ENCODE peak calls at places on chromosomes 11 and 22, in nine cellular contexts. L is progenitor cell of endocrine pancreas, B is WERI-Rb-1, K is epithelial cell of esophagus, O is GM10248, H is psoas muscle, S is fibroblast of pulmonary artery, Q is SK-N-SH, V is neural progenitor cell. Z is an unnamed sample.
A peak's percentile ranks its signal among the peaks of the same experiment; 100 is the strongest.

GRCh38 chr11:19160839-19161238 is 40.9 kb downstream of the CSRP3 start:
- DNase-seq in O (no peak), B (no peak), S (peak; percentile 7), V (no peak), L (no peak), H (no peak), Q (no peak), K (peak; percentile 19), Z (no peak)

GRCh38 chr22:23608583-23608982 is 23.5 kb downstream of the DRICH1 start:
- DNase-seq in K (no peak), Q (no peak), H (no peak), V (peak; percentile 88), O (no peak), B (peak; percentile 71), L (peak; percentile 43), S (peak; percentile 29), Z (no peak)

GRCh38 chr22:36862251-36863242 is 1.7 kb downstream of the NCF4 start:
- DNase-seq in Q (no peak), V (no peak), H (no peak), K (no peak), S (no peak), O (peak; percentile 61), B (no peak), L (no peak), Z (peak; percentile 48)

GRCh38 chr11:28815110-28815509 is 706.9 kb downstream of the METTL15 start:
- DNase-seq in K (peak; percentile 67), B (no peak), Q (no peak), V (no peak), H (no peak), L (no peak), S (no peak), O (no peak), Z (no peak)

GRCh38 chr11:42770444-42771065 is 541.2 kb upstream of the API5 start:
- DNase-seq in O (peak; percentile 20), K (peak; percentile 35), B (peak; percentile 12), V (peak; percentile 56), S (peak; percentile 30), Q (peak; percentile 17), L (no peak), H (no peak), Z (peak; percentile 28)

GRCh38 chr22:26852176-26852575 is 194.8 kb downstream of the MIAT start:
- DNase-seq in L (peak; percentile 72), H (no peak), K (no peak), B (peak; percentile 29), V (peak; percentile 72), Q (no peak), S (no peak), O (no peak), Z (no peak)

GRCh38 chr11:11476971-11477645 is 124.1 kb upstream of the CSNK2A3 start:
- DNase-seq in S (no peak), O (no peak), L (no peak), B (no peak), Q (no peak), V (no peak), K (peak; percentile 62), H (no peak), Z (no peak)

GRCh38 chr22:23072911-23073491 is 2.7 kb downstream of the GNAZ start:
- DNase-seq in H (peak; percentile 20), L (no peak), K (peak; percentile 32), V (no peak), Q (no peak), B (no peak), O (no peak), S (no peak), Z (no peak)

GRCh38 chr11:61893981-61894380 is 2.6 kb upstream of the FADS3 start:
- DNase-seq in K (no peak), B (no peak), O (no peak), L (no peak), V (no peak), Q (no peak), H (no peak), S (peak; percentile 94), Z (no peak)

DNA sequence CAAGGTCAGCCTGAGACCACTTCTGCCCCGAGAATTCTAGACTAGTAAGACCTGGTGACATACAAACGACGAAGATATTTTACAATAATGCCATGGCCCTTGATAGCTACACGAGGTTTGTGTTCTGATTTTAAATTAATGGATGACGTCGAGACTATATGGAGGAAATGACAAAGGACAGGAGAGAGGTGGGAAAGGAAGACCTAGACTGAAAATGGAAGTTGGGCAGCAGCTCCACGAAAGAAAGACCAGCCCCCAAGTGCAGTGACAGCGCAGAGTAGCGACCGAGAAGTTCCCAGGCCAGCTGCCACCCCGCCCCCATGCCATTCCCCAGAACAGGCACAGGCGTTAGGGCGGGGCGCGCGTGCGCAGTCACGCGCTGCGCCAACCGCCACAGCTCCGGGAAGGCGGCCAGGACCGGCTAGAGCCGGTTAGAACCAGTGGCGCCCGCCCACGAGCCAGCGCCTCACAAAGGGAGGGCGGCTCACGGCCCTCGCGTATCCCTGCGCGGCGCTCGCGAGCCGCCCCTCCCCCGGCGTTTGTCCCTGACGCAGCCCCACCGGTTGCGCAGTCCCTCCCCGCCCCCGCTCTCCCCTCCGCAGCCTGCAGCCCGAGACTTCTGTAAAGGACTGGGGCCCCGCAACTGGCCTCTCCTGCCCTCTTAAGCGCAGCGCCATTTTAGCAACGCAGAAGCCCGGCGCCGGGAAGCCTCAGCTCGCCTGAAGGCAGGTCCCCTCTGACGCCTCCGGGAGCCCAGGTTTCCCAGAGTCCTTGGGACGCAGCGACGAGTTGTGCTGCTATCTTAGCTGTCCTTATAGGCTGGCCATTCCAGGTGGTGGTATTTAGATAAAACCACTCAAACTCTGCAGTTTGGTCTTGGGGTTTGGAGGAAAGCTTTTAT is 1.5 kb upstream of the MALAT1 start:
- DNase-seq in B (peak; percentile 99), V (peak; percentile 100), Q (peak; percentile 91), L (peak; percentile 98), S (peak; percentile 99), H (peak; percentile 99), O (peak; percentile 87), K (peak; percentile 99), Z (peak; percentile 87)
- TF ChIP-seq CTCF in B (no peak), V (no peak), Q (peak; percentile 15), L (no peak), S (peak; percentile 4), H (no peak), O (no peak), K (no peak), Z (no peak)

GRCh38 chr11:120632579-120632978 is 121.0 kb downstream of the GRIK4 start:
- DNase-seq in S (no peak), V (no peak), H (no peak), K (no peak), L (no peak), Q (no peak), B (peak; percentile 20), O (peak; percentile 55), Z (peak; percentile 64)
- TF ChIP-seq CTCF in S (no peak), V (peak; percentile 13), H (no peak), K (no peak), L (peak; percentile 22), Q (no peak), B (peak; percentile 62), O (peak; percentile 7), Z (peak; percentile 21)

GRCh38 chr11:67483498-67483798 is 622 bp downstream of the AIP start:
- DNase-seq in O (no peak), H (no peak), V (no peak), L (no peak), Q (no peak), K (no peak), S (no peak), B (no peak), Z (no peak)

GRCh38 chr11:67482275-67482735 is 521 bp upstream of the AIP start:
- DNase-seq in L (no peak), K (no peak), Q (no peak), B (no peak), H (no peak), O (no peak), V (no peak), S (no peak), Z (no peak)

GRCh38 chr11:67484847-67485311 is 2.1 kb downstream of the AIP start:
- DNase-seq in S (no peak), H (no peak), L (no peak), V (no peak), Q (no peak), B (no peak), O (no peak), K (no peak), Z (no peak)

GRCh38 chr11:67483901-67484665 is 1.3 kb downstream of the AIP start:
- DNase-seq in S (no peak), L (no peak), Q (no peak), V (no peak), O (no peak), B (no peak), K (no peak), H (no peak), Z (no peak)

GRCh38 chr11:67482736-67483497 is at the start of gene AIP:
- DNase-seq in K (peak; percentile 98), S (peak; percentile 98), B (peak; percentile 98), L (peak; percentile 95), Q (peak; percentile 98), H (peak; percentile 99), V (peak; percentile 99), O (peak; percentile 94), Z (peak; percentile 95)
- TF ChIP-seq CTCF in K (no peak), S (no peak), B (peak; percentile 10), L (peak; percentile 15), Q (no peak), H (peak; percentile 9), V (no peak), O (no peak), Z (peak; percentile 8)

GRCh38 chr11:76445122-76446084 is 585 bp downstream of the EMSY start:
- DNase-seq in V (peak; percentile 95), B (peak; percentile 96), K (peak; percentile 91), L (peak; percentile 56), Q (peak; percentile 71), H (peak; percentile 83), S (peak; percentile 84), O (peak; percentile 57), Z (peak; percentile 46)
- TF ChIP-seq CTCF in V (peak; percentile 33), B (peak; percentile 29), K (peak; percentile 4), L (peak; percentile 33), Q (peak; percentile 20), H (no peak), S (no peak), O (no peak), Z (no peak)

DNA sequence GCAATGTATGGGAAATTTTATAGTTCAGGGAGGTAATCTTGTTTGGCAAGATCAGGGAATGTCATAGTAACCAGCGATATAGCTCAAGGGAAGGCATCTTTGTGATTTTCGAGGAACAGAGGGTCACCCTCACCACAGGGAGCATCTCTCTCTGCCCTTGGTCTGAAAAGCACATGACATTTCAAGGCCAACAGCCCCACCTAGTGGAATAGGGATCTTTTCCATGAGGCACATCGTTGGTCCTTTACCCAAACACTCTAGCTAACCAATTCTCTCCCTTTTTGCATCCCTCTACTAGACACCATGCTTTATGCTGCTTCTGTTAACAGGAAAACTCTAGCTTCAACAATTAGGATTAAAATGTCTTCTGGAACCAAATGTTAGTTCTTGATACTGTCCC is 179.0 kb downstream of the GRM5 start:
- DNase-seq in H (no peak), S (peak; percentile 66), L (no peak), O (peak; percentile 6), B (peak; percentile 55), V (peak; percentile 70), K (peak; percentile 60), Q (peak; percentile 4), Z (peak; percentile 2)
- TF ChIP-seq CTCF in H (no peak), S (peak; percentile 55), L (peak; percentile 14), O (peak; percentile 40), B (peak; percentile 74), V (peak; percentile 62), K (peak; percentile 26), Q (peak; percentile 51), Z (peak; percentile 64)

GRCh38 chr22:46775364-46775758 is 12.9 kb downstream of the TBC1D22A start:
- DNase-seq in S (no peak), O (no peak), B (no peak), K (no peak), L (no peak), Q (no peak), H (no peak), V (no peak), Z (no peak)
- TF ChIP-seq CTCF in S (no peak), O (no peak), B (no peak), K (no peak), L (no peak), Q (no peak), H (no peak), V (no peak), Z (no peak)

Z was measured in GM13977.